ENCODE peak calls at places on chromosome 16, in ten cellular contexts. X is fibroblast of the aortic adventitia; M is body of pancreas; C is neural crest cell; D is epithelial cell of esophagus; F is fibroblast of pulmonary artery; S is AG09319; O is CD8-positive, alpha-beta T cell; U is astrocyte of the spinal cord; K is left ventricle myocardium inferior. L is an unnamed sample.

GRCh38 chr16:19907161-19907992 is 22.7 kb upstream of the GPRC5B start:
- DNase-seq in F (peak; percentile 79), C (peak; percentile 84), M (peak; percentile 74), K (peak; percentile 51), U (peak; percentile 71), D (peak; percentile 66), O (peak; percentile 68), X (peak; percentile 70), S (no peak), L (peak; percentile 45)

GRCh38 chr16:67598527-67598926 is 36.2 kb downstream of the CTCF start:
- DNase-seq in O (no peak), M (no peak), U (no peak), X (peak; percentile 60), K (no peak), F (peak; percentile 30), D (no peak), S (peak; percentile 36), C (no peak), L (peak; percentile 6)

GRCh38 chr16:30382398-30383015 is at the start of gene SEPTIN1:
- DNase-seq in X (no peak), O (peak; percentile 82), F (no peak), C (no peak), S (no peak), M (no peak), K (no peak), D (no peak), U (no peak), L (no peak)

GRCh38 chr16:4233431-4233830 is 8.4 kb downstream of the SRL start:
- DNase-seq in S (no peak), F (no peak), O (no peak), M (no peak), K (no peak), D (no peak), C (no peak), X (no peak), U (no peak), L (no peak)

GRCh38 chr16:81625544-81626152 is 153.4 kb upstream of the PLCG2 start:
- DNase-seq in S (no peak), M (peak; percentile 93), X (peak; percentile 42), F (peak; percentile 49), C (no peak), U (peak; percentile 43), D (peak; percentile 75), K (peak; percentile 53), O (no peak), L (no peak)

GRCh38 chr16:20259549-20259948 is 67.8 kb downstream of the GP2 start:
- DNase-seq in D (no peak), U (no peak), F (no peak), O (no peak), S (no peak), M (no peak), C (no peak), X (no peak), K (no peak), L (no peak)

GRCh38 chr16:85553436-85554113 is 59.5 kb upstream of the GSE1 start:
- DNase-seq in S (no peak), C (no peak), U (peak; percentile 43), K (peak; percentile 75), X (peak; percentile 64), O (peak; percentile 49), F (peak; percentile 54), D (peak; percentile 42), M (peak; percentile 77), L (peak; percentile 59)

GRCh38 chr16:11251525-11252481 is 4.2 kb downstream of the SOCS1 start:
- DNase-seq in K (no peak), F (peak; percentile 50), M (peak; percentile 35), S (no peak), C (no peak), X (peak; percentile 33), D (peak; percentile 39), U (peak; percentile 79), O (peak; percentile 80), L (peak; percentile 46)

GRCh38 chr16:75908718-75909117 is 182.4 kb upstream of the CPHXL start:
- DNase-seq in D (no peak), O (no peak), K (no peak), F (no peak), S (no peak), X (no peak), C (no peak), M (no peak), U (no peak), L (no peak)

GRCh38 chr16:20676268-20676828 is 21.1 kb downstream of the ACSM1 start:
- DNase-seq in O (no peak), K (no peak), S (no peak), X (no peak), C (no peak), U (no peak), D (peak; percentile 48), M (peak; percentile 78), F (peak; percentile 18), L (no peak)

GRCh38 chr16:20897253-20897896 is 2.8 kb downstream of the DCUN1D3 start:
- DNase-seq in S (no peak), D (peak; percentile 74), F (peak; percentile 72), U (peak; percentile 45), M (no peak), O (no peak), X (peak; percentile 71), K (no peak), C (no peak), L (peak; percentile 62)

GRCh38 chr16:70703835-70704381 is 18.1 kb upstream of the MTSS2 start:
- DNase-seq in U (no peak), C (no peak), X (no peak), O (no peak), S (no peak), D (no peak), K (no peak), F (no peak), M (no peak), L (no peak)

GRCh38 chr16:9499921-9500593 is 408.6 kb downstream of the HAPSTR1 start:
- DNase-seq in D (no peak), K (peak; percentile 20), C (no peak), X (no peak), O (no peak), S (no peak), M (no peak), F (no peak), U (no peak), L (no peak)

GRCh38 chr16:71855937-71856662 is 10.3 kb downstream of the ATXN1L start:
- DNase-seq in X (no peak), K (no peak), U (no peak), F (no peak), C (no peak), M (no peak), S (no peak), O (peak; percentile 18), D (no peak), L (peak; percentile 16)

GRCh38 chr16:12027091-12027490 is 50.6 kb downstream of the SNX29 start:
- DNase-seq in X (no peak), C (no peak), K (no peak), D (peak; percentile 87), S (no peak), F (no peak), U (no peak), O (no peak), M (no peak), L (no peak)

GRCh38 chr16:53822936-53823529 is 119.1 kb downstream of the FTO start:
- DNase-seq in M (no peak), C (no peak), K (no peak), F (peak; percentile 69), X (peak; percentile 14), O (peak; percentile 13), D (no peak), U (peak; percentile 76), S (no peak), L (peak; percentile 24)

GRCh38 chr16:89052824-89053724 is 40.6 kb upstream of the ACSF3 start:
- DNase-seq in F (no peak), M (peak; percentile 34), C (no peak), D (peak; percentile 70), U (peak; percentile 5), X (peak; percentile 6), K (no peak), O (no peak), S (no peak), L (no peak)

GRCh38 chr16:50667497-50668367 is 13.4 kb downstream of the SNX20 start:
- DNase-seq in O (no peak), F (no peak), U (no peak), K (no peak), M (no peak), C (no peak), D (peak; percentile 32), X (no peak), S (no peak), L (no peak)
- TF ChIP-seq CTCF in O (no peak), F (no peak), U (no peak), K (no peak), M (no peak), C (no peak), D (peak; percentile 33), X (peak; percentile 6), S (no peak), L (no peak)

GRCh38 chr16:58462997-58463891 is 36.7 kb upstream of the NDRG4 start:
- DNase-seq in U (no peak), D (no peak), M (no peak), O (no peak), F (no peak), K (peak; percentile 59), S (no peak), X (no peak), C (peak; percentile 25), L (no peak)

GRCh38 chr16:58466396-58466795 is 33.5 kb upstream of the NDRG4 start:
- DNase-seq in X (no peak), U (no peak), K (no peak), S (no peak), O (no peak), M (no peak), F (no peak), D (no peak), C (no peak), L (no peak)

GRCh38 chr16:58465817-58466216 is 34.1 kb upstream of the NDRG4 start:
- DNase-seq in O (no peak), F (no peak), U (no peak), X (no peak), M (no peak), D (no peak), S (no peak), C (no peak), K (no peak), L (no peak)

GRCh38 chr16:58464047-58464915 is 35.7 kb upstream of the NDRG4 start:
- DNase-seq in U (no peak), K (peak; percentile 53), F (no peak), O (no peak), C (no peak), S (no peak), X (no peak), D (no peak), M (peak; percentile 6), L (no peak)

GRCh38 chr16:58464916-58465731 is 34.8 kb upstream of the NDRG4 start:
- DNase-seq in O (no peak), C (peak; percentile 25), U (no peak), M (no peak), K (no peak), D (no peak), F (peak; percentile 9), X (no peak), S (no peak), L (no peak)
- TF ChIP-seq CTCF in O (no peak), C (peak; percentile 32), U (peak; percentile 25), M (no peak), K (peak; percentile 49), D (no peak), F (peak; percentile 13), X (peak; percentile 31), S (no peak), L (no peak)

GRCh38 chr16:68707341-68708152 is 29.5 kb upstream of the CDH1 start:
- DNase-seq in M (peak; percentile 75), O (no peak), S (no peak), D (peak; percentile 96), C (peak; percentile 18), U (peak; percentile 41), X (no peak), F (peak; percentile 13), K (peak; percentile 38), L (no peak)
- TF ChIP-seq CTCF in M (no peak), O (no peak), S (no peak), D (peak; percentile 44), C (peak; percentile 34), U (peak; percentile 23), X (peak; percentile 7), F (peak; percentile 4), K (no peak), L (no peak)

GRCh38 chr16:57535680-57536305 is 578 bp downstream of the CCDC102A start:
- DNase-seq in F (peak; percentile 92), O (peak; percentile 92), K (peak; percentile 96), U (peak; percentile 89), S (peak; percentile 70), D (peak; percentile 90), M (peak; percentile 95), X (peak; percentile 90), C (peak; percentile 80), L (peak; percentile 90)
- TF ChIP-seq CTCF in F (no peak), O (no peak), K (peak; percentile 44), U (no peak), S (no peak), D (no peak), M (no peak), X (peak; percentile 31), C (peak; percentile 28), L (no peak)